ENCODE peak calls at places on chromosomes 2 and 18, in six cellular contexts. One of them, this sample, is unnamed.
A peak's percentile ranks its signal among the peaks of the same experiment; 100 is the strongest.

GRCh38 chr18:23133860-23134779 is 1.2 kb upstream of the CABLES1 start:
- DNase-seq in pancreas: no peak
- DNase-seq in fibroblast of mammary gland: no peak
- DNase-seq in GM23338: peak; percentile 90
- DNase-seq in mucosa of descending colon: peak; percentile 71
- DNase-seq in fibroblast of lung: no peak
- DNase-seq in this sample: no peak

GRCh38 chr2:55876425-55877084 is 47.0 kb downstream of the EFEMP1 start:
- DNase-seq in fibroblast of lung: no peak
- DNase-seq in pancreas: no peak
- DNase-seq in mucosa of descending colon: no peak
- DNase-seq in fibroblast of mammary gland: peak; percentile 56
- DNase-seq in GM23338: no peak
- DNase-seq in this sample: no peak

GRCh38 chr2:231664727-231665126 is 43.6 kb upstream of the PTMA start:
- DNase-seq in mucosa of descending colon: no peak
- DNase-seq in fibroblast of lung: no peak
- DNase-seq in GM23338: no peak
- DNase-seq in fibroblast of mammary gland: no peak
- DNase-seq in pancreas: no peak
- DNase-seq in this sample: no peak

GRCh38 chr2:129458451-129458850 is 521.0 kb upstream of the RAB6C start:
- DNase-seq in fibroblast of lung: no peak
- DNase-seq in pancreas: no peak
- DNase-seq in GM23338: no peak
- DNase-seq in fibroblast of mammary gland: no peak
- DNase-seq in mucosa of descending colon: no peak
- DNase-seq in this sample: no peak

GRCh38 chr18:3014501-3015202 is 1.7 kb upstream of the LPIN2 start:
- DNase-seq in mucosa of descending colon: no peak
- DNase-seq in GM23338: no peak
- DNase-seq in pancreas: no peak
- DNase-seq in fibroblast of lung: no peak
- DNase-seq in fibroblast of mammary gland: no peak
- DNase-seq in this sample: no peak

GRCh38 chr2:220708366-220708765 is 863.7 kb downstream of the EPHA4 start:
- DNase-seq in fibroblast of lung: no peak
- DNase-seq in mucosa of descending colon: no peak
- DNase-seq in GM23338: no peak
- DNase-seq in fibroblast of mammary gland: peak; percentile 62
- DNase-seq in pancreas: no peak
- DNase-seq in this sample: peak; percentile 52

GRCh38 chr2:111617299-111617803 is 266.6 kb downstream of the ANAPC1 start:
- DNase-seq in mucosa of descending colon: no peak
- DNase-seq in fibroblast of lung: peak; percentile 37
- DNase-seq in pancreas: no peak
- DNase-seq in fibroblast of mammary gland: no peak
- DNase-seq in GM23338: no peak
- DNase-seq in this sample: peak; percentile 50

GRCh38 chr2:124186801-124187200 is 161.7 kb downstream of the CNTNAP5 start:
- DNase-seq in fibroblast of mammary gland: no peak
- DNase-seq in pancreas: no peak
- DNase-seq in fibroblast of lung: no peak
- DNase-seq in GM23338: peak; percentile 20
- DNase-seq in mucosa of descending colon: no peak
- DNase-seq in this sample: no peak

GRCh38 chr2:171146071-171146470 is 14.6 kb downstream of the TLK1 start:
- DNase-seq in fibroblast of mammary gland: no peak
- DNase-seq in pancreas: no peak
- DNase-seq in GM23338: no peak
- DNase-seq in mucosa of descending colon: no peak
- DNase-seq in fibroblast of lung: no peak
- DNase-seq in this sample: no peak

GRCh38 chr2:11807156-11808015 is 61.0 kb downstream of the LPIN1 start:
- DNase-seq in fibroblast of mammary gland: no peak
- DNase-seq in mucosa of descending colon: no peak
- DNase-seq in fibroblast of lung: no peak
- DNase-seq in pancreas: no peak
- DNase-seq in GM23338: no peak
- DNase-seq in this sample: no peak

GRCh38 chr2:64586883-64587481 is 62.9 kb downstream of the AFTPH start:
- DNase-seq in fibroblast of lung: peak; percentile 74
- DNase-seq in GM23338: peak; percentile 73
- DNase-seq in pancreas: no peak
- DNase-seq in fibroblast of mammary gland: peak; percentile 70
- DNase-seq in mucosa of descending colon: no peak
- DNase-seq in this sample: peak; percentile 57

GRCh38 chr2:8475349-8476045 is 206.4 kb upstream of the ID2 start:
- DNase-seq in fibroblast of mammary gland: no peak
- DNase-seq in mucosa of descending colon: no peak
- DNase-seq in GM23338: peak; percentile 40
- DNase-seq in pancreas: no peak
- DNase-seq in fibroblast of lung: no peak
- DNase-seq in this sample: no peak

GRCh38 chr18:49967914-49968313 is 154.6 kb upstream of the ACAA2 start:
- DNase-seq in fibroblast of lung: no peak
- DNase-seq in GM23338: no peak
- DNase-seq in fibroblast of mammary gland: no peak
- DNase-seq in pancreas: no peak
- DNase-seq in mucosa of descending colon: no peak
- DNase-seq in this sample: no peak

GRCh38 chr2:237666606-237667005 is 39.2 kb downstream of the LRRFIP1 start:
- DNase-seq in mucosa of descending colon: no peak
- DNase-seq in GM23338: no peak
- DNase-seq in pancreas: no peak
- DNase-seq in fibroblast of mammary gland: no peak
- DNase-seq in fibroblast of lung: no peak
- DNase-seq in this sample: no peak

GRCh38 chr2:118774458-118775133 is 72.9 kb downstream of the EN1 start:
- DNase-seq in pancreas: peak; percentile 84
- DNase-seq in fibroblast of lung: peak; percentile 24
- DNase-seq in fibroblast of mammary gland: peak; percentile 47
- DNase-seq in mucosa of descending colon: no peak
- DNase-seq in GM23338: peak; percentile 91
- DNase-seq in this sample: peak; percentile 54

GRCh38 chr2:115160523-115161521 is 718.4 kb downstream of the DPP10 start:
- DNase-seq in mucosa of descending colon: peak; percentile 63
- DNase-seq in GM23338: peak; percentile 80
- DNase-seq in fibroblast of lung: no peak
- DNase-seq in fibroblast of mammary gland: no peak
- DNase-seq in pancreas: peak; percentile 79
- DNase-seq in this sample: no peak

GRCh38 chr2:159093496-159093895 is 125.1 kb downstream of the TANC1 start:
- DNase-seq in fibroblast of mammary gland: no peak
- DNase-seq in mucosa of descending colon: no peak
- DNase-seq in GM23338: no peak
- DNase-seq in fibroblast of lung: peak; percentile 66
- DNase-seq in pancreas: no peak
- DNase-seq in this sample: no peak

GRCh38 chr2:16674154-16674553 is 8.5 kb upstream of the CYRIA start:
- DNase-seq in fibroblast of mammary gland: no peak
- DNase-seq in mucosa of descending colon: no peak
- DNase-seq in pancreas: no peak
- DNase-seq in GM23338: no peak
- DNase-seq in fibroblast of lung: no peak
- DNase-seq in this sample: no peak

GRCh38 chr2:112156152-112156986 is 18.2 kb downstream of the FBLN7 start:
- DNase-seq in GM23338: no peak
- DNase-seq in mucosa of descending colon: no peak
- DNase-seq in fibroblast of lung: peak; percentile 10
- DNase-seq in fibroblast of mammary gland: peak; percentile 97
- DNase-seq in pancreas: no peak
- DNase-seq in this sample: peak; percentile 59

GRCh38 chr2:23381084-23381483 is 3.9 kb upstream of the KLHL29 start:
- DNase-seq in mucosa of descending colon: peak; percentile 59
- DNase-seq in fibroblast of mammary gland: peak; percentile 79
- DNase-seq in GM23338: no peak
- DNase-seq in fibroblast of lung: peak; percentile 68
- DNase-seq in pancreas: no peak
- DNase-seq in this sample: peak; percentile 52

GRCh38 chr2:101921319-101921960 is 70.3 kb upstream of the IL1R2 start:
- DNase-seq in GM23338: no peak
- DNase-seq in fibroblast of mammary gland: no peak
- DNase-seq in pancreas: no peak
- DNase-seq in fibroblast of lung: no peak
- DNase-seq in mucosa of descending colon: no peak
- DNase-seq in this sample: no peak

GRCh38 chr2:21099281-21099907 is 24.4 kb upstream of the TDRD15 start:
- DNase-seq in mucosa of descending colon: no peak
- DNase-seq in fibroblast of mammary gland: no peak
- DNase-seq in fibroblast of lung: no peak
- DNase-seq in pancreas: no peak
- DNase-seq in GM23338: no peak
- DNase-seq in this sample: no peak

GRCh38 chr2:121316986-121317385 is 32.0 kb upstream of the TFCP2L1 start:
- DNase-seq in pancreas: no peak
- DNase-seq in fibroblast of lung: no peak
- DNase-seq in fibroblast of mammary gland: no peak
- DNase-seq in GM23338: no peak
- DNase-seq in mucosa of descending colon: no peak
- DNase-seq in this sample: no peak

DNA sequence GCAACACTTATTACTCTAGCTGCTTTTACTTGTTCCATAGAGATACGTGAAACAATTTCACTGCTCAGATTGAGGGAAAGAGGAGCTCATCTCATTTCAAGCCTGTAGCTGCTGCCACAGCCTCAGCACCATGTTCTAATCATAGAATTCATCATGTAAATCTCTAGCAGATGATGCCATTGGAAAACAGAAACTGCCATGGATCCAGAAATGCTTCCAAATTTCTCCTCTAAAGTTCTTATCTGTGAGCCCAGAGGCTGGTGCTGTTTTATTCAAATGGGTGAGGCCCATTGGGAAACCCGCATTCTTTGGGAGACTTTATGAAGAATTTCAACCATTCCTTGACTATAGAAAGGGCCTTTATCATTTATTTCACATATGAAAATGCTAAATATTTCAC is 1.9 kb downstream of the CDC42EP3 start:
- DNase-seq in fibroblast of mammary gland: no peak
- DNase-seq in GM23338: no peak
- DNase-seq in mucosa of descending colon: no peak
- DNase-seq in pancreas: no peak
- DNase-seq in fibroblast of lung: no peak
- DNase-seq in this sample: no peak
- H3K4me3 ChIP-seq in fibroblast of mammary gland: peak overlapping the region; percentile 89
- H3K4me3 ChIP-seq in GM23338: peak overlapping the region; percentile 95
- H3K4me3 ChIP-seq in mucosa of descending colon: no peak overlapping the region
- H3K4me3 ChIP-seq in pancreas: no peak overlapping the region
- H3K4me3 ChIP-seq in fibroblast of lung: peak overlapping the region; percentile 91
- H3K4me3 ChIP-seq in this sample: peak overlapping the region; percentile 89

DNA sequence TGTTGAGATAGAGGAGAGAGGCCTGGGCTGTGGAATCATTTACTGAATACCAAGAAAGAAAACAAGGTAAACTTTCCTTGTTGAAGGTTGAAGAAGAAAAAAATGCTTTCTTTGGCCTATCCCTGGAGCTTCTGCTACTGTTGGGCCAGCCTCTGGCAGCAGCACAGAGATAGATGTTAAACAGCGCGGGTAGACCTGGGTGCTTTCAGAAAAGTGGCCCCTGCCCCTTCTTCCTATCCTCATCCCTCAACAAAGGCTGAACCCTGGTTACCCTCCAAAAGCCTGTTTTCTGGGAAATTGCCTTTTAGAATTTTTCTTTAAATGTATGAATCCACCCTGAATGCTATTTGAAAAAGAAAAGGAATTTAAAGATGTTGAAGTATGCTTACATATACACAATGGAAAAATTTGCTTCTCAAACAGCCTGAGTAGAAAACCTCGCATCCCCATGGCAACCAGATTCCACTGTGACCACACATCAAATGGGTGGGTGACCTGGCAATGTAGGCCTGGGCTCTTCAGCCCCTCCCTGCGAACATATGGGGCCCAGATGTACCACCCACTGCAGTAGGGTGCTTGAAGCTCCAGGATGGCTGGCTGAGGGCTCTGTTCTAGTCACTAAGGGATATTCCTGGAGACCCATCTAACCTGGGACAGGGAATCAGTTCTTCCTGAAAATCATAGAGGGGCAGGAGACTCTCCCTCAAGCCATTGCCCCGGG is 23.4 kb upstream of the CHRNA1 start:
- DNase-seq in fibroblast of lung: peak; percentile 99
- DNase-seq in fibroblast of mammary gland: peak; percentile 98
- DNase-seq in mucosa of descending colon: no peak
- DNase-seq in GM23338: peak; percentile 92
- DNase-seq in pancreas: no peak
- DNase-seq in this sample: peak; percentile 99
- TF ChIP-seq CTCF in fibroblast of lung: no peak
- TF ChIP-seq CTCF in fibroblast of mammary gland: no peak
- TF ChIP-seq CTCF in mucosa of descending colon: no peak
- TF ChIP-seq CTCF in GM23338: no peak
- TF ChIP-seq CTCF in pancreas: no peak
- TF ChIP-seq CTCF in this sample: no peak

GRCh38 chr2:46981662-46982351 is 66.2 kb upstream of the MCFD2 start:
- DNase-seq in fibroblast of lung: no peak
- DNase-seq in mucosa of descending colon: no peak
- DNase-seq in GM23338: no peak
- DNase-seq in fibroblast of mammary gland: no peak
- DNase-seq in pancreas: no peak
- DNase-seq in this sample: no peak

GRCh38 chr2:46980786-46981583 is 65.4 kb upstream of the MCFD2 start:
- DNase-seq in mucosa of descending colon: no peak
- DNase-seq in pancreas: no peak
- DNase-seq in fibroblast of lung: no peak
- DNase-seq in fibroblast of mammary gland: no peak
- DNase-seq in GM23338: no peak
- DNase-seq in this sample: no peak

GRCh38 chr2:46977899-46978298 is 62.3 kb upstream of the MCFD2 start:
- DNase-seq in fibroblast of lung: no peak
- DNase-seq in GM23338: no peak
- DNase-seq in mucosa of descending colon: no peak
- DNase-seq in pancreas: no peak
- DNase-seq in fibroblast of mammary gland: no peak
- DNase-seq in this sample: no peak

GRCh38 chr2:46978696-46979095 is 63.1 kb upstream of the MCFD2 start:
- DNase-seq in fibroblast of mammary gland: no peak
- DNase-seq in GM23338: no peak
- DNase-seq in fibroblast of lung: no peak
- DNase-seq in mucosa of descending colon: no peak
- DNase-seq in pancreas: no peak
- DNase-seq in this sample: no peak

DNA sequence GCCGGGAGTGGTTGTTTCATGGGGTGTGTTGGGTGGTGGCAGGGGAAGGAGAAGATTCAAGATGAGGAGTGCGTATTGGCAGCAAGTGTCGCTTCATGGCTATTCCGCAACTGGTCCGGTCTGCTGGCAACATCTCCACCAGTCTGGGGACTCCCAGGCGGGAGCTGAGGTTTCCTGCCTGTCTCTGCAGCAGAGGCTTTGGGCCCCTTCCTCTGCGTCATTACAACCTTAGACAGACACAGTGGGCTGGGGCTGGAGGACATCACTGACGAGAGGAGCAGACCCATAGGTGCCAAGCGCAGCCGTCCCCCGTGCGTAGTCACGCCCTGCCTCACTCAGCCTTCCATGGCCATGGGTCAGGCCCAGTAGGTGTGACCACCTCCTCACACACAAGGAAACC is 64.0 kb upstream of the MCFD2 start:
- DNase-seq in fibroblast of lung: no peak
- DNase-seq in pancreas: no peak
- DNase-seq in mucosa of descending colon: no peak
- DNase-seq in fibroblast of mammary gland: no peak
- DNase-seq in GM23338: no peak
- DNase-seq in this sample: no peak
- H3K4me3 ChIP-seq in fibroblast of lung: no peak overlapping the region
- H3K4me3 ChIP-seq in pancreas: no peak overlapping the region
- H3K4me3 ChIP-seq in mucosa of descending colon: no peak overlapping the region
- H3K4me3 ChIP-seq in fibroblast of mammary gland: no peak overlapping the region
- H3K4me3 ChIP-seq in GM23338: no peak overlapping the region
- H3K4me3 ChIP-seq in this sample: no peak overlapping the region

GRCh38 chr18:75405341-75405740 is 22.2 kb downstream of the SMIM21 start:
- DNase-seq in fibroblast of mammary gland: peak; percentile 22
- DNase-seq in mucosa of descending colon: no peak
- DNase-seq in fibroblast of lung: no peak
- DNase-seq in pancreas: no peak
- DNase-seq in GM23338: no peak
- DNase-seq in this sample: no peak
- TF ChIP-seq CTCF in fibroblast of mammary gland: no peak
- TF ChIP-seq CTCF in mucosa of descending colon: no peak
- TF ChIP-seq CTCF in fibroblast of lung: no peak
- TF ChIP-seq CTCF in pancreas: no peak
- TF ChIP-seq CTCF in GM23338: no peak
- TF ChIP-seq CTCF in this sample: no peak